ENCODE peak calls at places on chromosome 21, in six cellular contexts. One of them, this sample, is unnamed.

GRCh38 chr21:46149205-46149901 is 6.0 kb downstream of the FTCD start:
- DNase-seq in IMR-90: no peak
- DNase-seq in retinal pigment epithelial cell: no peak
- DNase-seq in lower lobe of right lung: no peak
- DNase-seq in ovary: peak; percentile 29
- DNase-seq in MCF 10A: no peak
- DNase-seq in this sample: no peak

GRCh38 chr21:29827236-29827635 is 112.6 kb downstream of the GRIK1 start:
- DNase-seq in lower lobe of right lung: no peak
- DNase-seq in ovary: no peak
- DNase-seq in retinal pigment epithelial cell: no peak
- DNase-seq in MCF 10A: peak; percentile 61
- DNase-seq in IMR-90: no peak
- DNase-seq in this sample: no peak

GRCh38 chr21:33684923-33685560 is 42.7 kb downstream of the ITSN1 start:
- DNase-seq in retinal pigment epithelial cell: no peak
- DNase-seq in ovary: no peak
- DNase-seq in lower lobe of right lung: no peak
- DNase-seq in IMR-90: peak; percentile 50
- DNase-seq in MCF 10A: no peak
- DNase-seq in this sample: no peak

GRCh38 chr21:31293986-31294385 is 50.1 kb downstream of the TIAM1 start:
- DNase-seq in retinal pigment epithelial cell: peak; percentile 86
- DNase-seq in lower lobe of right lung: no peak
- DNase-seq in IMR-90: peak; percentile 94
- DNase-seq in ovary: no peak
- DNase-seq in MCF 10A: peak; percentile 83
- DNase-seq in this sample: peak; percentile 62

GRCh38 chr21:14376854-14377253 is 6.1 kb downstream of the HSPA13 start:
- DNase-seq in retinal pigment epithelial cell: no peak
- DNase-seq in ovary: no peak
- DNase-seq in IMR-90: no peak
- DNase-seq in lower lobe of right lung: no peak
- DNase-seq in MCF 10A: no peak
- DNase-seq in this sample: no peak

GRCh38 chr21:44802396-44803153 is 955 bp upstream of the UBE2G2 start:
- DNase-seq in IMR-90: no peak
- DNase-seq in MCF 10A: no peak
- DNase-seq in retinal pigment epithelial cell: no peak
- DNase-seq in ovary: no peak
- DNase-seq in lower lobe of right lung: no peak
- DNase-seq in this sample: no peak

GRCh38 chr21:45543710-45544448 is 1.6 kb upstream of the SLC19A1 start:
- DNase-seq in MCF 10A: no peak
- DNase-seq in IMR-90: no peak
- DNase-seq in ovary: peak; percentile 45
- DNase-seq in retinal pigment epithelial cell: no peak
- DNase-seq in lower lobe of right lung: peak; percentile 43
- DNase-seq in this sample: no peak

GRCh38 chr21:46000182-46000730 is 18.7 kb downstream of the COL6A1 start:
- DNase-seq in IMR-90: no peak
- DNase-seq in ovary: peak; percentile 58
- DNase-seq in lower lobe of right lung: peak; percentile 39
- DNase-seq in retinal pigment epithelial cell: no peak
- DNase-seq in MCF 10A: no peak
- DNase-seq in this sample: no peak

GRCh38 chr21:30994917-30995316 is 43.4 kb downstream of the KRTAP19-8 start:
- DNase-seq in MCF 10A: no peak
- DNase-seq in IMR-90: no peak
- DNase-seq in lower lobe of right lung: no peak
- DNase-seq in retinal pigment epithelial cell: no peak
- DNase-seq in ovary: no peak
- DNase-seq in this sample: no peak

GRCh38 chr21:34553199-34553952 is 41.4 kb upstream of the KCNE1 start:
- DNase-seq in ovary: no peak
- DNase-seq in IMR-90: peak; percentile 82
- DNase-seq in lower lobe of right lung: no peak
- DNase-seq in retinal pigment epithelial cell: no peak
- DNase-seq in MCF 10A: peak; percentile 26
- DNase-seq in this sample: peak; percentile 35

GRCh38 chr21:28156590-28156989 is 836.1 kb downstream of the LTN1 start:
- DNase-seq in IMR-90: no peak
- DNase-seq in ovary: no peak
- DNase-seq in retinal pigment epithelial cell: no peak
- DNase-seq in lower lobe of right lung: no peak
- DNase-seq in MCF 10A: no peak
- DNase-seq in this sample: no peak

GRCh38 chr21:36627242-36627641 is 71.7 kb upstream of the SIM2 start:
- DNase-seq in lower lobe of right lung: no peak
- DNase-seq in ovary: no peak
- DNase-seq in MCF 10A: peak; percentile 66
- DNase-seq in IMR-90: peak; percentile 41
- DNase-seq in retinal pigment epithelial cell: no peak
- DNase-seq in this sample: no peak

GRCh38 chr21:17612565-17613241 is at the start of gene BTG3:
- DNase-seq in retinal pigment epithelial cell: peak; percentile 22
- DNase-seq in lower lobe of right lung: peak; percentile 86
- DNase-seq in ovary: peak; percentile 91
- DNase-seq in IMR-90: peak; percentile 76
- DNase-seq in MCF 10A: peak; percentile 77
- DNase-seq in this sample: peak; percentile 40

GRCh38 chr21:29072873-29073221 is 601 bp downstream of the CCT8 start:
- DNase-seq in MCF 10A: peak; percentile 28
- DNase-seq in ovary: no peak
- DNase-seq in retinal pigment epithelial cell: no peak
- DNase-seq in lower lobe of right lung: no peak
- DNase-seq in IMR-90: peak; percentile 38
- DNase-seq in this sample: no peak

GRCh38 chr21:46431884-46432488 is 26.7 kb upstream of the DIP2A start:
- DNase-seq in IMR-90: no peak
- DNase-seq in MCF 10A: no peak
- DNase-seq in lower lobe of right lung: peak; percentile 70
- DNase-seq in retinal pigment epithelial cell: no peak
- DNase-seq in ovary: peak; percentile 52
- DNase-seq in this sample: no peak

GRCh38 chr21:46080171-46081021 is 17.5 kb upstream of the COL6A2 start:
- DNase-seq in lower lobe of right lung: peak; percentile 47
- DNase-seq in retinal pigment epithelial cell: no peak
- DNase-seq in ovary: peak; percentile 61
- DNase-seq in MCF 10A: no peak
- DNase-seq in IMR-90: no peak
- DNase-seq in this sample: no peak

GRCh38 chr21:33751120-33751519 is 108.8 kb downstream of the ITSN1 start:
- DNase-seq in ovary: no peak
- DNase-seq in MCF 10A: no peak
- DNase-seq in IMR-90: peak; percentile 19
- DNase-seq in retinal pigment epithelial cell: no peak
- DNase-seq in lower lobe of right lung: no peak
- DNase-seq in this sample: no peak

GRCh38 chr21:44368711-44369446 is 15.5 kb downstream of the TRPM2 start:
- DNase-seq in IMR-90: no peak
- DNase-seq in ovary: peak; percentile 44
- DNase-seq in retinal pigment epithelial cell: no peak
- DNase-seq in lower lobe of right lung: no peak
- DNase-seq in MCF 10A: no peak
- DNase-seq in this sample: no peak

GRCh38 chr21:44569861-44570517 is 3.5 kb upstream of the KRTAP10-4 start:
- DNase-seq in ovary: no peak
- DNase-seq in lower lobe of right lung: peak; percentile 31
- DNase-seq in retinal pigment epithelial cell: no peak
- DNase-seq in MCF 10A: no peak
- DNase-seq in IMR-90: no peak
- DNase-seq in this sample: no peak

GRCh38 chr21:44444286-44444931 is 10.9 kb upstream of the LRRC3 start:
- DNase-seq in MCF 10A: no peak
- DNase-seq in lower lobe of right lung: peak; percentile 42
- DNase-seq in retinal pigment epithelial cell: no peak
- DNase-seq in ovary: no peak
- DNase-seq in IMR-90: no peak
- DNase-seq in this sample: no peak

GRCh38 chr21:37712204-37712934 is 203.9 kb downstream of the KCNJ6 start:
- DNase-seq in retinal pigment epithelial cell: peak; percentile 13
- DNase-seq in MCF 10A: peak; percentile 74
- DNase-seq in lower lobe of right lung: peak; percentile 72
- DNase-seq in IMR-90: peak; percentile 73
- DNase-seq in ovary: peak; percentile 42
- DNase-seq in this sample: peak; percentile 49

DNA sequence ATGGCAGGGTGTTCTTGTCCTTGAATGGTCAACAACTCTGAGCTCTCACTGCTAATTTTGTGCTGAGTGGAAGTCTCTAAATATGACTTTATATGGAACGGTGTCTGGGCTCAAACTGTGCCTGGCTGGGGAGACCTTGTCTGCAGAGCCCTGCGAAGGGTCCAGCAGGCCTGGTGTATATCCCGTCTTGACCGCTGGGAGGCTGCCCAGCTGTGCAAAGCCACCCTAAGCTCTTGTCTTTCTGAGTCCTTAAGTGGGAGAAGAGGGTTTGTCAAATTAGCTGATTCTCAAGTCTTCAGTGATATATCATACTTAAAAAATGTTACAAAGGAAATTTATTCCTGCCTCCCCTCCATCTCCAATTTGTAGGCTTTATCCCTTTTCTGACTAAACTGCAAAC is 198.7 kb downstream of the KCNJ6 start:
- DNase-seq in IMR-90: no peak
- DNase-seq in lower lobe of right lung: no peak
- DNase-seq in retinal pigment epithelial cell: no peak
- DNase-seq in MCF 10A: no peak
- DNase-seq in ovary: no peak
- DNase-seq in this sample: no peak
- TF ChIP-seq CTCF in IMR-90: no peak
- TF ChIP-seq CTCF in lower lobe of right lung: no peak
- TF ChIP-seq CTCF in retinal pigment epithelial cell: no peak
- TF ChIP-seq CTCF in MCF 10A: no peak
- TF ChIP-seq CTCF in ovary: no peak
- TF ChIP-seq CTCF in this sample: no peak

DNA sequence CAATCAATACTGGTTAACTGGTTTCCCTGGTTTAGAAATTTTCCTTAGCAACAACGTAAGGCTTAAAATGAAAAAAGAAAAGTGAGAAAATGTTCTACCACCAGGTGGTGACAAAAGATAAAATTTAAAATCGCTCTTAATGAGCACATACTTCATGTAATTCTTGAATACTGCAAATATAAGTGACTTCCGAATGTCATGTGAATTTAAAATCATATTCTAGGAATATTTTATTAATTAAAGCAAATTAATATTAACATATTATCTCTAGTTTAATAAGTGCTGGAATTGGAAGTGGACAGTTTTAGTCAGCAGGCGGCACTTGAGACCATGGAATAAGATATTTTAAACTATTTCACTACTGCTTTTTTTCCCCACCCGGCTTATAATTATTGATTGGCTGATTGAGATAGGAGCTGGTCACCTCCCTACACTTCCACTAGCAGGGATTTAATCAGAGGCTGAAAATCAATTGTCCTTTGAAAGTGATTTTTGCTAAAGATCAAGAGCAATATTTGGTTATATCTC is 5.0 kb upstream of the ADAMTS1 start:
- DNase-seq in IMR-90: peak; percentile 59
- DNase-seq in retinal pigment epithelial cell: no peak
- DNase-seq in ovary: no peak
- DNase-seq in MCF 10A: peak; percentile 52
- DNase-seq in lower lobe of right lung: no peak
- DNase-seq in this sample: no peak
- TF ChIP-seq CTCF in IMR-90: peak; percentile 58
- TF ChIP-seq CTCF in retinal pigment epithelial cell: peak; percentile 46
- TF ChIP-seq CTCF in ovary: peak; percentile 97
- TF ChIP-seq CTCF in MCF 10A: peak; percentile 70
- TF ChIP-seq CTCF in lower lobe of right lung: peak; percentile 65
- TF ChIP-seq CTCF in this sample: peak; percentile 32

GRCh38 chr21:42047821-42048613 is 23.1 kb upstream of the UMODL1 start:
- DNase-seq in ovary: peak; percentile 68
- DNase-seq in retinal pigment epithelial cell: peak; percentile 34
- DNase-seq in lower lobe of right lung: no peak
- DNase-seq in IMR-90: peak; percentile 99
- DNase-seq in MCF 10A: no peak
- DNase-seq in this sample: peak; percentile 93
- TF ChIP-seq CTCF in ovary: no peak
- TF ChIP-seq CTCF in retinal pigment epithelial cell: no peak
- TF ChIP-seq CTCF in lower lobe of right lung: no peak
- TF ChIP-seq CTCF in IMR-90: peak; percentile 31
- TF ChIP-seq CTCF in MCF 10A: no peak
- TF ChIP-seq CTCF in this sample: no peak

GRCh38 chr21:42265229-42265812 is 46.4 kb downstream of the ABCG1 start:
- DNase-seq in IMR-90: no peak
- DNase-seq in retinal pigment epithelial cell: no peak
- DNase-seq in MCF 10A: no peak
- DNase-seq in lower lobe of right lung: no peak
- DNase-seq in ovary: no peak
- DNase-seq in this sample: no peak

GRCh38 chr21:42272984-42273600 is 42.1 kb downstream of the TFF3 start:
- DNase-seq in IMR-90: no peak
- DNase-seq in retinal pigment epithelial cell: no peak
- DNase-seq in MCF 10A: no peak
- DNase-seq in ovary: no peak
- DNase-seq in lower lobe of right lung: no peak
- DNase-seq in this sample: no peak

GRCh38 chr21:42272109-42272962 is 42.9 kb downstream of the TFF3 start:
- DNase-seq in MCF 10A: no peak
- DNase-seq in lower lobe of right lung: no peak
- DNase-seq in ovary: no peak
- DNase-seq in retinal pigment epithelial cell: no peak
- DNase-seq in IMR-90: no peak
- DNase-seq in this sample: no peak

GRCh38 chr21:42271065-42271464 is 44.1 kb downstream of the TFF3 start:
- DNase-seq in lower lobe of right lung: no peak
- DNase-seq in retinal pigment epithelial cell: no peak
- DNase-seq in IMR-90: no peak
- DNase-seq in MCF 10A: no peak
- DNase-seq in ovary: no peak
- DNase-seq in this sample: no peak

GRCh38 chr21:42269382-42269781 is 45.8 kb downstream of the TFF3 start:
- DNase-seq in lower lobe of right lung: no peak
- DNase-seq in ovary: no peak
- DNase-seq in IMR-90: no peak
- DNase-seq in retinal pigment epithelial cell: no peak
- DNase-seq in MCF 10A: no peak
- DNase-seq in this sample: no peak
- TF ChIP-seq CTCF in lower lobe of right lung: no peak
- TF ChIP-seq CTCF in ovary: no peak
- TF ChIP-seq CTCF in IMR-90: no peak
- TF ChIP-seq CTCF in retinal pigment epithelial cell: no peak
- TF ChIP-seq CTCF in MCF 10A: no peak
- TF ChIP-seq CTCF in this sample: no peak

DNA sequence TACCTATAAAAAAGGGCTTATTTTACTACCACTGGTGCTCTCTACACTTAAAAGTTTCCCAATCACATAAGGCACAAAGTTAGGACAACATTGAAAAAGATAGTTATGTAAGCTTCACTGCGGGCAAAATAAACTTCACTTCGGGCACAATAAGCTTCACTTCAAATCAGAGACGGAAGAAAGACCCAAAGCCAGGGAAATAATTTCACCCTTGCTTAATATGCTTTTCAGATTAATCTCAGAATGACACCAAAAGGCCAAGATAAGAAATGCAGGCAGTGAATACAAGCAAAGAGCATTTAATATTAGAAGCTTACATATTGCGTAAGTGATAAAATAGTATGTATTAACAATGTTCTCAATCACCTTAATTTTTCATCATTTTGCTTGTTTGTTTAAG is 444.2 kb downstream of the SETD4 start:
- DNase-seq in ovary: no peak
- DNase-seq in MCF 10A: peak; percentile 44
- DNase-seq in lower lobe of right lung: no peak
- DNase-seq in retinal pigment epithelial cell: peak; percentile 33
- DNase-seq in IMR-90: peak; percentile 70
- DNase-seq in this sample: peak; percentile 45
- TF ChIP-seq CTCF in ovary: no peak
- TF ChIP-seq CTCF in MCF 10A: peak; percentile 47
- TF ChIP-seq CTCF in lower lobe of right lung: peak; percentile 38
- TF ChIP-seq CTCF in retinal pigment epithelial cell: peak; percentile 57
- TF ChIP-seq CTCF in IMR-90: peak; percentile 60
- TF ChIP-seq CTCF in this sample: peak; percentile 42

GRCh38 chr21:16438761-16439160 is 709.0 kb downstream of the USP25 start:
- DNase-seq in retinal pigment epithelial cell: no peak
- DNase-seq in IMR-90: no peak
- DNase-seq in ovary: no peak
- DNase-seq in lower lobe of right lung: no peak
- DNase-seq in MCF 10A: no peak
- DNase-seq in this sample: no peak
- TF ChIP-seq CTCF in retinal pigment epithelial cell: no peak
- TF ChIP-seq CTCF in IMR-90: no peak
- TF ChIP-seq CTCF in ovary: no peak
- TF ChIP-seq CTCF in lower lobe of right lung: no peak
- TF ChIP-seq CTCF in MCF 10A: no peak
- TF ChIP-seq CTCF in this sample: no peak